ENCODE peak calls at places on chromosome 18, in nine cellular contexts. V, B, P, G, D, A, L, Q and K are unnamed samples.

GRCh38 chr18:10864722-10865121 is 284.6 kb downstream of the PIEZO2 start:
- DNase-seq in G (no peak), L (no peak), B (no peak), A (no peak), D (no peak), Q (no peak), V (no peak), P (no peak), K (no peak)

GRCh38 chr18:28003451-28003850 is 173.5 kb downstream of the CDH2 start:
- DNase-seq in B (no peak), V (no peak), D (no peak), G (no peak), Q (peak; percentile 68), L (no peak), A (no peak), P (peak; percentile 86), K (no peak)

GRCh38 chr18:76252880-76253279 is 242.2 kb downstream of the ZNF516 start:
- DNase-seq in Q (peak; percentile 12), P (peak; percentile 38), A (no peak), L (no peak), B (no peak), D (no peak), G (no peak), V (no peak), K (no peak)

GRCh38 chr18:3914833-3915598 is 465.0 kb downstream of the TGIF1 start:
- DNase-seq in Q (no peak), G (no peak), P (no peak), D (no peak), L (no peak), A (no peak), V (peak; percentile 35), B (no peak), K (no peak)

GRCh38 chr18:21997207-21998143 is 171.9 kb upstream of the GATA6 start:
- DNase-seq in B (peak; percentile 40), D (no peak), L (no peak), Q (peak; percentile 66), V (no peak), A (peak; percentile 47), P (peak; percentile 53), G (no peak), K (no peak)

GRCh38 chr18:11391636-11392035 is 217.8 kb upstream of the SLC35G4 start:
- DNase-seq in Q (no peak), V (no peak), A (no peak), P (no peak), B (no peak), L (no peak), D (no peak), G (no peak), K (no peak)

GRCh38 chr18:34707670-34708069 is 2.4 kb upstream of the DTNA start:
- DNase-seq in D (no peak), A (no peak), L (no peak), B (peak; percentile 88), P (peak; percentile 95), Q (peak; percentile 95), G (no peak), V (peak; percentile 95), K (peak; percentile 46)

GRCh38 chr18:49447810-49448745 is 12.4 kb downstream of the DYM start:
- DNase-seq in P (peak; percentile 75), L (no peak), A (peak; percentile 68), G (no peak), V (peak; percentile 37), Q (peak; percentile 84), D (no peak), B (peak; percentile 66), K (peak; percentile 49)

GRCh38 chr18:11908182-11909080 is at the start of gene MPPE1:
- DNase-seq in A (peak; percentile 87), B (peak; percentile 84), V (peak; percentile 63), G (peak; percentile 72), L (peak; percentile 21), Q (peak; percentile 81), P (peak; percentile 96), D (peak; percentile 78), K (peak; percentile 71)

GRCh38 chr18:37754141-37754540 is 188.5 kb upstream of the CELF4 start:
- DNase-seq in A (no peak), P (no peak), L (no peak), B (peak; percentile 7), G (no peak), Q (peak; percentile 4), D (no peak), V (no peak), K (no peak)

GRCh38 chr18:487371-487770 is 13.1 kb downstream of the COLEC12 start:
- DNase-seq in G (no peak), D (no peak), B (no peak), V (no peak), P (no peak), A (no peak), Q (no peak), L (no peak), K (no peak)

GRCh38 chr18:21163647-21164625 is 52.3 kb upstream of the ROCK1 start:
- DNase-seq in B (no peak), V (no peak), Q (peak; percentile 88), G (no peak), A (peak; percentile 6), L (no peak), D (no peak), P (peak; percentile 93), K (no peak)

GRCh38 chr18:8890957-8891464 is 185.7 kb downstream of the MTCL1 start:
- DNase-seq in D (no peak), V (no peak), L (no peak), P (peak; percentile 97), A (no peak), G (no peak), B (peak; percentile 54), Q (peak; percentile 88), K (peak; percentile 79)

GRCh38 chr18:9454061-9454703 is 21.1 kb upstream of the RALBP1 start:
- DNase-seq in D (no peak), Q (peak; percentile 48), P (peak; percentile 29), L (no peak), A (no peak), B (no peak), G (no peak), V (no peak), K (no peak)

GRCh38 chr18:74901347-74902169 is 303.9 kb downstream of the ZNF407 start:
- DNase-seq in B (no peak), D (no peak), Q (peak; percentile 26), A (no peak), P (no peak), L (no peak), G (no peak), V (no peak), K (no peak)

GRCh38 chr18:4068552-4069158 is 386.5 kb downstream of the DLGAP1 start:
- DNase-seq in Q (peak; percentile 64), B (peak; percentile 71), A (peak; percentile 21), D (peak; percentile 2), P (peak; percentile 52), L (no peak), G (no peak), V (peak; percentile 76), K (no peak)

GRCh38 chr18:61169386-61169785 is 163.8 kb upstream of the CDH20 start:
- DNase-seq in D (no peak), A (no peak), L (no peak), P (no peak), V (no peak), Q (no peak), B (no peak), G (no peak), K (no peak)

GRCh38 chr18:57142361-57142760 is 4.5 kb upstream of the BOD1L2 start:
- DNase-seq in B (no peak), P (no peak), D (no peak), Q (no peak), V (no peak), L (no peak), G (no peak), A (no peak), K (no peak)

GRCh38 chr18:22207022-22207758 is 37.8 kb downstream of the GATA6 start:
- DNase-seq in L (no peak), P (peak; percentile 29), Q (peak; percentile 97), G (no peak), A (no peak), B (no peak), D (no peak), V (no peak), K (no peak)

GRCh38 chr18:59455728-59456276 is 96.7 kb upstream of the LMAN1 start:
- DNase-seq in D (no peak), B (no peak), P (no peak), A (no peak), L (no peak), G (no peak), Q (no peak), V (peak; percentile 68), K (no peak)

GRCh38 chr18:62485684-62486083 is 37.1 kb upstream of the ZCCHC2 start:
- DNase-seq in A (no peak), D (no peak), B (no peak), P (peak; percentile 90), L (no peak), V (no peak), Q (peak; percentile 83), G (no peak), K (peak; percentile 98)

GRCh38 chr18:78376036-78376435 is 603.6 kb upstream of the SALL3 start:
- DNase-seq in B (no peak), G (no peak), P (no peak), V (no peak), L (no peak), D (no peak), A (no peak), Q (no peak), K (no peak)

GRCh38 chr18:2009957-2010697 is 561.2 kb downstream of the METTL4 start:
- DNase-seq in Q (peak; percentile 2), L (no peak), B (no peak), G (no peak), A (no peak), P (no peak), D (no peak), V (no peak), K (no peak)

GRCh38 chr18:3985030-3985429 is 470.1 kb downstream of the DLGAP1 start:
- DNase-seq in Q (no peak), A (no peak), V (no peak), P (peak; percentile 28), G (no peak), D (no peak), B (no peak), L (no peak), K (no peak)

GRCh38 chr18:9184998-9185613 is 48.5 kb downstream of the ANKRD12 start:
- DNase-seq in V (no peak), Q (peak; percentile 33), P (no peak), L (no peak), A (no peak), D (no peak), B (no peak), G (no peak), K (no peak)

GRCh38 chr18:47080872-47081271 is 45.5 kb upstream of the ELOA2 start:
- DNase-seq in G (no peak), Q (no peak), L (no peak), B (no peak), V (no peak), A (no peak), D (no peak), P (no peak), K (no peak)

GRCh38 chr18:63003899-63004298 is 288.6 kb downstream of the PHLPP1 start:
- DNase-seq in L (no peak), B (no peak), D (no peak), V (no peak), P (no peak), Q (no peak), A (no peak), G (no peak), K (no peak)

GRCh38 chr18:46393230-46393629 is 263.8 kb downstream of the LOXHD1 start:
- DNase-seq in Q (no peak), V (no peak), L (no peak), B (no peak), P (no peak), D (no peak), A (no peak), G (no peak), K (no peak)

GRCh38 chr18:46675112-46675511 is 18.1 kb upstream of the LOXHD1 start:
- DNase-seq in G (no peak), D (no peak), A (no peak), Q (no peak), L (no peak), P (no peak), V (no peak), B (no peak), K (no peak)

GRCh38 chr18:45004531-45004930 is 323.8 kb downstream of the SETBP1 start:
- DNase-seq in D (no peak), A (no peak), V (no peak), Q (no peak), G (no peak), B (peak; percentile 12), L (no peak), P (peak; percentile 7), K (no peak)

GRCh38 chr18:79940126-79940813 is 11.2 kb downstream of the SLC66A2 start:
- DNase-seq in G (no peak), Q (no peak), B (no peak), A (no peak), L (no peak), D (no peak), P (no peak), V (no peak), K (no peak)